ENCODE peak calls at places on chromosomes 5 and 9, in eight cellular contexts. O, I, E, L, P, K, Z and U are unnamed samples.

GRCh38 chr9:89226076-89226475 is 47.5 kb upstream of the SHC3 start:
- DNase-seq in O (no peak), I (no peak), E (peak; percentile 78), L (no peak), P (peak; percentile 14), K (peak; percentile 70), Z (no peak), U (peak; percentile 12)

GRCh38 chr9:18668944-18669343 is 195.0 kb downstream of the ADAMTSL1 start:
- DNase-seq in O (peak; percentile 70), I (no peak), E (no peak), L (peak; percentile 80), P (no peak), K (no peak), Z (no peak), U (no peak)

GRCh38 chr9:133173056-133173455 is 9.3 kb upstream of the GBGT1 start:
- DNase-seq in O (no peak), I (no peak), E (no peak), L (no peak), P (no peak), K (no peak), Z (no peak), U (no peak)

GRCh38 chr5:39933061-39933460 is 508.3 kb upstream of the DAB2 start:
- DNase-seq in O (no peak), I (no peak), E (no peak), L (no peak), P (no peak), K (no peak), Z (no peak), U (no peak)

GRCh38 chr5:14778789-14779070 is 92.8 kb downstream of the ANKH start:
- DNase-seq in O (no peak), I (no peak), E (no peak), L (no peak), P (no peak), K (no peak), Z (no peak), U (no peak)

GRCh38 chr5:80825780-80826460 is 134.2 kb upstream of the RASGRF2 start:
- DNase-seq in O (no peak), I (no peak), E (no peak), L (no peak), P (no peak), K (peak; percentile 4), Z (no peak), U (no peak)

GRCh38 chr5:61082516-61083280 is 79.6 kb downstream of the SMIM15 start:
- DNase-seq in O (peak; percentile 21), I (no peak), E (no peak), L (peak; percentile 14), P (peak; percentile 48), K (peak; percentile 4), Z (no peak), U (no peak)

GRCh38 chr5:110956913-110957813 is 114.3 kb upstream of the TSLP start:
- DNase-seq in O (no peak), I (no peak), E (no peak), L (no peak), P (no peak), K (no peak), Z (no peak), U (no peak)

GRCh38 chr9:86405926-86406325 is 51.7 kb upstream of the TUT7 start:
- DNase-seq in O (peak; percentile 96), I (peak; percentile 65), E (no peak), L (peak; percentile 68), P (peak; percentile 95), K (peak; percentile 88), Z (no peak), U (peak; percentile 76)

GRCh38 chr5:94777163-94777885 is 158.9 kb downstream of the SLF1 start:
- DNase-seq in O (no peak), I (no peak), E (peak; percentile 22), L (no peak), P (no peak), K (peak; percentile 13), Z (no peak), U (no peak)

GRCh38 chr5:146306838-146307237 is 31.8 kb upstream of the POU4F3 start:
- DNase-seq in O (peak; percentile 17), I (no peak), E (no peak), L (peak; percentile 34), P (no peak), K (no peak), Z (no peak), U (no peak)

GRCh38 chr9:16867571-16868311 is 2.7 kb downstream of the BNC2 start:
- DNase-seq in O (peak; percentile 46), I (no peak), E (no peak), L (peak; percentile 78), P (peak; percentile 76), K (peak; percentile 95), Z (no peak), U (no peak)

GRCh38 chr5:132387649-132388117 is 18.2 kb downstream of the SLC22A5 start:
- DNase-seq in O (peak; percentile 93), I (peak; percentile 99), E (no peak), L (peak; percentile 91), P (peak; percentile 91), K (peak; percentile 99), Z (no peak), U (peak; percentile 100)

GRCh38 chr5:136015966-136016365 is 12.8 kb upstream of the TGFBI start:
- DNase-seq in O (no peak), I (no peak), E (no peak), L (no peak), P (no peak), K (no peak), Z (no peak), U (no peak)

GRCh38 chr5:31530541-31531265 is 1.2 kb downstream of the DROSHA start:
- DNase-seq in O (peak; percentile 7), I (no peak), E (no peak), L (peak; percentile 59), P (peak; percentile 12), K (no peak), Z (no peak), U (no peak)

GRCh38 chr9:93087971-93088655 is 7.9 kb upstream of the CARD19 start:
- DNase-seq in O (no peak), I (no peak), E (no peak), L (no peak), P (no peak), K (no peak), Z (no peak), U (no peak)

GRCh38 chr5:35908266-35908665 is 30.2 kb downstream of the CAPSL start:
- DNase-seq in O (no peak), I (no peak), E (no peak), L (no peak), P (no peak), K (no peak), Z (no peak), U (no peak)

DNA sequence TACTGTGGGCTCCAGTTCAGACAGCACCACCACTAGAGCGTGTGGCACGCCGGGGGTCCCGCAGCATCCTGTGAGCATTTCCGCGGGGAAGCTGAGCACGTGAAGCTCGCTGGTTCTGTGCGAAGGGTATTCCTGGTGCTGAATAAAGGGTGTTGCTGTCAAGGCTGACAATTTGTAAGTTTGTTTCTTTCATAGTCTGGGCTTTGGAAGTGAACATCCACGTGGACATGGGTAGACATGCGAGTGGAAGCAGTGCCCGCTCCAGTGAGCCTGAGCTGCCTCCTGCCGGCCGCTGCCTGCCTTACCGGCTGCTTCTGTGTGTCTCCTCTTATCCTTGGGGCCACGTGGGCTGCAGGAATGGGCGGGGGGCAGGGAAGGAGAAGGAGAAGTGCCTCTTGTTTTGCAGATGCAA is 14.7 kb downstream of the NDUFS6 start:
- DNase-seq in O (no peak), I (no peak), E (no peak), L (no peak), P (no peak), K (no peak), Z (no peak), U (no peak)
- H3K4me3 ChIP-seq in O (no peak overlapping the region), I (no peak overlapping the region), E (no peak overlapping the region), L (no peak overlapping the region), P (no peak overlapping the region), K (no peak overlapping the region), Z (no peak overlapping the region), U (no peak overlapping the region)

DNA sequence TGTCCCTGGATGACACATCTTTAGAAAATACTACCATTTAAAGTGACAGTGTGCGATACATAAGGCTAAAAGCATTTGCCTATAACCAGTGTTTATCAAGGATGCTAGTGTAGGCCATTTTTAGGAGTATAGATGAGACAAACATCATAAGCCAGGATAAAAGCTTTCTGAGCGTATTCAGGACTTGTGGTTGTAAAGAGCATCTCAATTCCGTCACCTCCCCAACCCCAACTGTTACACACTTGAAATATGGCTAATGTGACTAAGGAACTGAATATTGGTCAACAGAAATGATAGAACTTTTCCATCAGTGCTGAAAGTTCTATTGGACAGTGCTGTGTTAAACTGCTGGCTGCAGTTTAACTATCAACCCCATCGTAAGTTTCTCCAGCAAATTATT is 4.5 kb downstream of the SNX18 start:
- DNase-seq in O (no peak), I (no peak), E (no peak), L (no peak), P (peak; percentile 20), K (no peak), Z (no peak), U (no peak)
- H3K4me3 ChIP-seq in O (no peak overlapping the region), I (peak overlapping the region; percentile 65), E (no peak overlapping the region), L (peak overlapping the region; percentile 27), P (no peak overlapping the region), K (peak overlapping the region; percentile 70), Z (no peak overlapping the region), U (peak overlapping the region; percentile 53)

DNA sequence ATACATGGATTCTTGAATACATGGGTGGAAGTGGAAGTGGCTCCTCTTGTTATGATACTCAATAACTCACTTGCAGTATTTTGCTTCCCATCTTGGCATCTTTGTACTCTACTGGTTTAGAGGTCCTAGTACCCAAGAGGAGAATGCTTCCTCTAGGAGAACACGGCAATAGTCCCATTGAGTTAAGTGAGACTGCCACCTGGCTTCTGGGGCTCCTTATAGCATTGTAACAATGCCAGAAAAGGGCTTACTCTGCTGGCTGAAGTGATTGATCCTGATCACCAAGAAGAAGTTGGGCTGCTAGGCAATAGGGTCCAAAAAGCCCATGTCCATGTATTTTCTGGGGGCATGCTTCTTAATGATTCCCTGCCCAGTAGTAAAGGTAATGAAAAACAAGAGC is 627.6 kb upstream of the SGCD start:
- DNase-seq in O (no peak), I (no peak), E (no peak), L (no peak), P (no peak), K (no peak), Z (no peak), U (no peak)
- H3K4me3 ChIP-seq in O (no peak overlapping the region), I (no peak overlapping the region), E (no peak overlapping the region), L (no peak overlapping the region), P (no peak overlapping the region), K (no peak overlapping the region), Z (no peak overlapping the region), U (no peak overlapping the region)

GRCh38 chr5:149150457-149150856 is 9.2 kb downstream of the ABLIM3 start:
- DNase-seq in O (no peak), I (no peak), E (no peak), L (no peak), P (no peak), K (peak; percentile 82), Z (no peak), U (no peak)

GRCh38 chr5:149149942-149150341 is 8.6 kb downstream of the ABLIM3 start:
- DNase-seq in O (no peak), I (no peak), E (no peak), L (no peak), P (no peak), K (no peak), Z (no peak), U (no peak)

GRCh38 chr5:149144637-149145036 is 3.3 kb downstream of the ABLIM3 start:
- DNase-seq in O (no peak), I (no peak), E (no peak), L (peak; percentile 43), P (no peak), K (no peak), Z (no peak), U (no peak)

GRCh38 chr5:149145138-149145537 is 3.8 kb downstream of the ABLIM3 start:
- DNase-seq in O (no peak), I (no peak), E (no peak), L (no peak), P (no peak), K (no peak), Z (no peak), U (no peak)

GRCh38 chr5:149147673-149148072 is 6.4 kb downstream of the ABLIM3 start:
- DNase-seq in O (no peak), I (no peak), E (no peak), L (no peak), P (no peak), K (no peak), Z (no peak), U (no peak)
- H3K4me3 ChIP-seq in O (no peak overlapping the region), I (no peak overlapping the region), E (no peak overlapping the region), L (no peak overlapping the region), P (no peak overlapping the region), K (no peak overlapping the region), Z (no peak overlapping the region), U (no peak overlapping the region)